ENCODE peak calls at places on chromosomes 7 and 10, in ten cellular contexts. D is endothelial cell, F is hepatocyte, O is suprapubic skin, M is transverse colon, Z is neural progenitor cell, I is Panc1, K is AG09309, A is RWPE1, Y is Calu3. W is an unnamed sample.

GRCh38 chr10:24952146-24952700 is at the start of gene PRTFDC1:
- DNase-seq in D (peak), F (peak), O (peak), M (peak), Z (no peak), I (no peak), K (no peak), A (peak), Y (peak), W (peak)

GRCh38 chr10:6382081-6382480 is 179.3 kb downstream of the PFKFB3 start:
- DNase-seq in D (no peak), F (no peak), O (no peak), M (peak), Z (no peak), I (no peak), K (peak), A (no peak), Y (no peak), W (no peak)

GRCh38 chr10:68816796-68817412 is 10.4 kb upstream of the STOX1 start:
- DNase-seq in D (no peak), F (peak), O (no peak), M (no peak), Z (no peak), I (no peak), K (no peak), A (peak), Y (no peak), W (no peak)

GRCh38 chr7:45072131-45073030 is 16.4 kb downstream of the NACAD start:
- DNase-seq in D (no peak), F (no peak), O (peak), M (no peak), Z (no peak), I (no peak), K (no peak), A (no peak), Y (no peak), W (no peak)

GRCh38 chr7:131249003-131249402 is 78.7 kb upstream of the MKLN1 start:
- DNase-seq in D (no peak), F (peak), O (peak), M (peak), Z (no peak), I (peak), K (peak), A (peak), Y (peak), W (no peak)

GRCh38 chr7:5528071-5528814 is 104.6 kb upstream of the TNRC18 start:
- DNase-seq in D (no peak), F (no peak), O (no peak), M (peak), Z (peak), I (no peak), K (no peak), A (no peak), Y (peak), W (no peak)

GRCh38 chr10:35464805-35465456 is 128.6 kb downstream of the CCNY start:
- DNase-seq in D (no peak), F (no peak), O (no peak), M (no peak), Z (peak), I (no peak), K (peak), A (no peak), Y (no peak), W (no peak)

GRCh38 chr10:486668-487067 is 202.8 kb downstream of the DIP2C start:
- DNase-seq in D (no peak), F (no peak), O (no peak), M (no peak), Z (no peak), I (no peak), K (no peak), A (no peak), Y (no peak), W (no peak)

GRCh38 chr7:90736316-90736715 is 140.2 kb downstream of the CDK14 start:
- DNase-seq in D (no peak), F (no peak), O (no peak), M (no peak), Z (no peak), I (no peak), K (no peak), A (no peak), Y (no peak), W (no peak)

GRCh38 chr10:43234471-43235041 is 32.3 kb downstream of the RASGEF1A start:
- DNase-seq in D (peak), F (no peak), O (peak), M (no peak), Z (no peak), I (no peak), K (no peak), A (no peak), Y (no peak), W (peak)

GRCh38 chr10:129761573-129761972 is 202.5 kb downstream of the EBF3 start:
- DNase-seq in D (no peak), F (no peak), O (peak), M (no peak), Z (no peak), I (no peak), K (no peak), A (no peak), Y (no peak), W (no peak)

GRCh38 chr10:29811751-29812427 is 177.1 kb upstream of the SVIL start:
- DNase-seq in D (no peak), F (peak), O (no peak), M (peak), Z (no peak), I (peak), K (peak), A (peak), Y (peak), W (peak)

GRCh38 chr7:79713281-79713680 is 259.8 kb upstream of the MAGI2 start:
- DNase-seq in D (no peak), F (no peak), O (no peak), M (no peak), Z (no peak), I (no peak), K (no peak), A (no peak), Y (no peak), W (no peak)

GRCh38 chr10:132245056-132245455 is 58.3 kb downstream of the DPYSL4 start:
- DNase-seq in D (no peak), F (no peak), O (no peak), M (no peak), Z (peak), I (no peak), K (no peak), A (no peak), Y (no peak), W (no peak)

GRCh38 chr7:156493942-156494341 is 146.6 kb upstream of the RNF32 start:
- DNase-seq in D (no peak), F (no peak), O (no peak), M (no peak), Z (no peak), I (no peak), K (no peak), A (peak), Y (no peak), W (no peak)

GRCh38 chr10:69497611-69498390 is 46.5 kb downstream of the TSPAN15 start:
- DNase-seq in D (no peak), F (no peak), O (peak), M (no peak), Z (no peak), I (no peak), K (no peak), A (no peak), Y (no peak), W (no peak)

GRCh38 chr7:4683884-4684565 is 1.9 kb downstream of the FOXK1 start:
- DNase-seq in D (no peak), F (peak), O (no peak), M (peak), Z (no peak), I (peak), K (no peak), A (peak), Y (peak), W (no peak)

GRCh38 chr10:100103581-100103980 is 21.9 kb upstream of the CPN1 start:
- DNase-seq in D (no peak), F (no peak), O (no peak), M (no peak), Z (no peak), I (no peak), K (no peak), A (no peak), Y (no peak), W (no peak)

GRCh38 chr10:100101526-100102076 is 19.9 kb upstream of the CPN1 start:
- DNase-seq in D (no peak), F (peak), O (no peak), M (peak), Z (no peak), I (no peak), K (no peak), A (peak), Y (no peak), W (no peak)

GRCh38 chr10:100104300-100104699 is 22.6 kb upstream of the CPN1 start:
- DNase-seq in D (no peak), F (no peak), O (no peak), M (no peak), Z (no peak), I (no peak), K (no peak), A (no peak), Y (no peak), W (no peak)

GRCh38 chr10:100106865-100107264 is 25.2 kb upstream of the CPN1 start:
- DNase-seq in D (no peak), F (no peak), O (no peak), M (no peak), Z (no peak), I (no peak), K (no peak), A (no peak), Y (no peak), W (no peak)

GRCh38 chr10:100100651-100101525 is 19.2 kb upstream of the CPN1 start:
- DNase-seq in D (no peak), F (peak), O (no peak), M (no peak), Z (peak), I (peak), K (no peak), A (peak), Y (no peak), W (no peak)
- TF ChIP-seq CTCF in D (no peak), F (peak), O (no peak), M (no peak), Z (peak), I (peak), K (peak), A (no peak), Y (no peak), W (no peak)

GRCh38 chr10:77401681-77402080 is 235.9 kb downstream of the KCNMA1 start:
- DNase-seq in D (no peak), F (no peak), O (no peak), M (no peak), Z (no peak), I (no peak), K (no peak), A (no peak), Y (no peak), W (no peak)
- TF ChIP-seq CTCF in D (no peak), F (no peak), O (no peak), M (no peak), Z (no peak), I (no peak), K (no peak), A (no peak), Y (no peak), W (no peak)

GRCh38 chr7:123849855-123850254 is 4.9 kb downstream of the HYAL4 start:
- DNase-seq in D (no peak), F (no peak), O (no peak), M (no peak), Z (no peak), I (no peak), K (no peak), A (peak), Y (no peak), W (no peak)

GRCh38 chr7:123845823-123846216 is 851 bp downstream of the HYAL4 start:
- DNase-seq in D (no peak), F (no peak), O (no peak), M (no peak), Z (no peak), I (no peak), K (no peak), A (no peak), Y (no peak), W (no peak)

GRCh38 chr7:123846217-123846891 is 1.4 kb downstream of the HYAL4 start:
- DNase-seq in D (peak), F (no peak), O (no peak), M (no peak), Z (no peak), I (no peak), K (no peak), A (no peak), Y (peak), W (no peak)

GRCh38 chr7:123844712-123845219 is at the start of gene HYAL4:
- DNase-seq in D (no peak), F (no peak), O (no peak), M (no peak), Z (no peak), I (no peak), K (no peak), A (no peak), Y (peak), W (no peak)

GRCh38 chr7:123847868-123848267 is 2.9 kb downstream of the HYAL4 start:
- DNase-seq in D (no peak), F (no peak), O (no peak), M (no peak), Z (no peak), I (no peak), K (no peak), A (no peak), Y (no peak), W (no peak)
- TF ChIP-seq CTCF in D (no peak), F (no peak), O (no peak), M (no peak), Z (no peak), I (no peak), K (no peak), A (no peak), Y (no peak), W (no peak)

DNA sequence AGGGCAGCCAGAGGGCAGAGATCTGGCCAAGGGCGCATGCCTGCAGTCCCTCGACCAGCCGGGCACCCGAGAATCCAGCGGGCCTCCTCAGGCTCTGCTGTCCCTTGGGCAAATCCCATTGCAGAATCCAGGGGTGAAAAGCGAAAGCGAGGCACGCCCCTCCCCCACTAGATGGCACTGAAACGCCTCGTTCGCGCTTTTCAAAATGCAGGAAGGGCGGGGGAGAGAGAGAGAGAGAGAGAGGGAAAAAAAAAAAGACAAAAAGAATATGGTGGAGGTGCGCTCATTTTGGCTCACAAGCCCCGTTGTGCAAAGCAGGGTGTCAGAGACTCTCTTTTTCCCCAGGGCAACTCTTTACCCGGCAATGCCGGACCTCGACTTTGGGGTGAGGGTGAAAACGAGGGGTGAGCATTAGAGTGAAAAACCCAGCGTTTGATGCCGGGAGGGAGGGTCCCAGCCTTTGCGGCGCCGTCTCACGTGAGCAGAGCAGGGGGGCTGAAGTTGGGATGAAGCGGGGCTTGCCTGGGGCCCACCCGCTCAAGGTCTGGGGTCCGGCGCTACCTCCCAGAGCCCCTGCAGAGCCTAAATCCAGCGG is 2.5 kb upstream of the TMEM178B start:
- DNase-seq in D (peak), F (peak), O (no peak), M (peak), Z (peak), I (no peak), K (no peak), A (peak), Y (peak), W (no peak)
- TF ChIP-seq CTCF in D (no peak), F (peak), O (no peak), M (no peak), Z (peak), I (peak), K (peak), A (peak), Y (no peak), W (no peak)

W was measured in mesothelial cell of epicardium.